ENCODE peak calls at places on chromosomes 2 and 18, in four cellular contexts. C, P, E and H are unnamed samples.

GRCh38 chr2:102027036-102027702 is 35.4 kb downstream of the IL1R2 start:
- DNase-seq in C (no peak), P (no peak), E (no peak), H (no peak)

GRCh38 chr2:223222397-223222796 is 170.4 kb downstream of the KCNE4 start:
- DNase-seq in C (no peak), P (no peak), E (no peak), H (no peak)

GRCh38 chr18:52894801-52895200 is 554.8 kb downstream of the DCC start:
- DNase-seq in C (no peak), P (no peak), E (no peak), H (no peak)

GRCh38 chr2:114046373-114046772 is 156.5 kb downstream of the ACTR3 start:
- DNase-seq in C (no peak), P (no peak), E (no peak), H (no peak)

GRCh38 chr2:204863351-204863750 is 318.1 kb downstream of the PARD3B start:
- DNase-seq in C (no peak), P (no peak), E (no peak), H (no peak)

GRCh38 chr2:53826587-53827397 is 33.0 kb downstream of the GPR75 start:
- DNase-seq in C (no peak), P (no peak), E (no peak), H (no peak)

GRCh38 chr18:35095983-35096676 is 54.9 kb downstream of the MAPRE2 start:
- DNase-seq in C (no peak), P (no peak), E (no peak), H (no peak)

GRCh38 chr2:3459185-3460015 is 59.9 kb downstream of the ADI1 start:
- DNase-seq in C (peak), P (no peak), E (no peak), H (no peak)

GRCh38 chr2:48558436-48558835 is 28.5 kb downstream of the STON1 start:
- DNase-seq in C (no peak), P (no peak), E (no peak), H (no peak)

GRCh38 chr2:188078544-188078943 is 213.1 kb upstream of the GULP1 start:
- DNase-seq in C (no peak), P (no peak), E (no peak), H (peak)

GRCh38 chr2:169891593-169892298 is 64.5 kb downstream of the UBR3 start:
- DNase-seq in C (no peak), P (no peak), E (peak), H (peak)

GRCh38 chr2:235050992-235051351 is 99.2 kb downstream of the SH3BP4 start:
- DNase-seq in C (peak), P (no peak), E (peak), H (peak)

GRCh38 chr18:49464718-49465598 is 4.5 kb upstream of the DYM start:
- DNase-seq in C (no peak), P (no peak), E (no peak), H (peak)

GRCh38 chr2:85433511-85434089 is 15.1 kb downstream of the SH2D6 start:
- DNase-seq in C (peak), P (no peak), E (no peak), H (no peak)

GRCh38 chr2:239294571-239295054 is 106.2 kb downstream of the HDAC4 start:
- DNase-seq in C (no peak), P (no peak), E (no peak), H (no peak)

GRCh38 chr2:69796199-69796598 is 33.3 kb upstream of the GMCL1 start:
- DNase-seq in C (no peak), P (no peak), E (no peak), H (no peak)

GRCh38 chr2:161426788-161427412 is 10.8 kb downstream of the TBR1 start:
- DNase-seq in C (no peak), P (no peak), E (no peak), H (no peak)

GRCh38 chr2:229297284-229297683 is 26.2 kb upstream of the PID1 start:
- DNase-seq in C (peak), P (no peak), E (peak), H (peak)

GRCh38 chr18:27921904-27922541 is 254.9 kb downstream of the CDH2 start:
- DNase-seq in C (no peak), P (no peak), E (no peak), H (no peak)

GRCh38 chr2:217795067-217795466 is 207.7 kb downstream of the TNS1 start:
- DNase-seq in C (no peak), P (no peak), E (no peak), H (no peak)

GRCh38 chr2:72129676-72130340 is 17.9 kb downstream of the CYP26B1 start:
- DNase-seq in C (no peak), P (no peak), E (no peak), H (no peak)

GRCh38 chr18:64017870-64018269 is 48.0 kb downstream of the SERPINB8 start:
- DNase-seq in C (no peak), P (no peak), E (peak), H (peak)

GRCh38 chr2:229141626-229142025 is 129.5 kb downstream of the PID1 start:
- DNase-seq in C (no peak), P (no peak), E (peak), H (no peak)

GRCh38 chr2:201500534-201500933 is 49.0 kb downstream of the STRADB start:
- DNase-seq in C (no peak), P (no peak), E (no peak), H (no peak)

GRCh38 chr18:25896178-25896780 is 194.1 kb downstream of the SS18 start:
- DNase-seq in C (no peak), P (no peak), E (no peak), H (peak)

GRCh38 chr2:24352664-24353063 is 7.7 kb downstream of the ITSN2 start:
- DNase-seq in C (no peak), P (no peak), E (no peak), H (no peak)

GRCh38 chr2:184598313-184599053 is at the start of gene ZNF804A:
- DNase-seq in C (peak), P (no peak), E (peak), H (peak)

GRCh38 chr2:239940861-239941570 is 84.1 kb downstream of the NDUFA10 start:
- DNase-seq in C (no peak), P (no peak), E (no peak), H (no peak)